ENCODE peak calls at places on chromosome 4, in six cellular contexts. One of them, this sample, is unnamed.

GRCh38 chr4:156496797-156497196 is 474.8 kb downstream of the PDGFC start:
- DNase-seq in GM12892: no peak
- DNase-seq in SK-N-SH: no peak
- DNase-seq in H1: no peak
- DNase-seq in K562: no peak
- DNase-seq in GM12891: no peak
- DNase-seq in this sample: no peak

GRCh38 chr4:172601195-172601594 is 567.4 kb upstream of the GALNT7 start:
- DNase-seq in H1: no peak
- DNase-seq in K562: no peak
- DNase-seq in SK-N-SH: no peak
- DNase-seq in GM12891: no peak
- DNase-seq in GM12892: no peak
- DNase-seq in this sample: no peak

GRCh38 chr4:92618968-92619367 is 315.2 kb downstream of the GRID2 start:
- DNase-seq in SK-N-SH: no peak
- DNase-seq in H1: no peak
- DNase-seq in GM12892: no peak
- DNase-seq in GM12891: no peak
- DNase-seq in K562: no peak
- DNase-seq in this sample: no peak

GRCh38 chr4:182201871-182202270 is 41.3 kb upstream of the TENM3 start:
- DNase-seq in H1: no peak
- DNase-seq in K562: no peak
- DNase-seq in GM12892: no peak
- DNase-seq in SK-N-SH: no peak
- DNase-seq in GM12891: no peak
- DNase-seq in this sample: no peak

GRCh38 chr4:189215574-189215973 is 725.1 kb upstream of the FRG1 start:
- DNase-seq in GM12891: no peak
- DNase-seq in H1: no peak
- DNase-seq in GM12892: no peak
- DNase-seq in K562: no peak
- DNase-seq in SK-N-SH: no peak
- DNase-seq in this sample: no peak

GRCh38 chr4:128350449-128351045 is 62.9 kb upstream of the PGRMC2 start:
- DNase-seq in H1: peak
- DNase-seq in SK-N-SH: no peak
- DNase-seq in GM12891: no peak
- DNase-seq in K562: no peak
- DNase-seq in GM12892: no peak
- DNase-seq in this sample: no peak

GRCh38 chr4:173025131-173025530 is 143.5 kb upstream of the GALNT7 start:
- DNase-seq in K562: peak
- DNase-seq in GM12892: no peak
- DNase-seq in SK-N-SH: peak
- DNase-seq in GM12891: peak
- DNase-seq in H1: peak
- DNase-seq in this sample: peak

GRCh38 chr4:65242156-65242846 is 428.0 kb downstream of the EPHA5 start:
- DNase-seq in H1: no peak
- DNase-seq in SK-N-SH: no peak
- DNase-seq in K562: no peak
- DNase-seq in GM12892: no peak
- DNase-seq in GM12891: no peak
- DNase-seq in this sample: no peak

GRCh38 chr4:5823542-5824211 is 69.2 kb downstream of the CRMP1 start:
- DNase-seq in SK-N-SH: no peak
- DNase-seq in K562: no peak
- DNase-seq in H1: no peak
- DNase-seq in GM12891: no peak
- DNase-seq in GM12892: no peak
- DNase-seq in this sample: no peak

GRCh38 chr4:133618963-133619362 is 469.9 kb downstream of the PCDH10 start:
- DNase-seq in SK-N-SH: no peak
- DNase-seq in GM12891: no peak
- DNase-seq in K562: no peak
- DNase-seq in H1: no peak
- DNase-seq in GM12892: no peak
- DNase-seq in this sample: no peak

GRCh38 chr4:14607578-14607977 is 394.7 kb upstream of the CPEB2 start:
- DNase-seq in H1: no peak
- DNase-seq in SK-N-SH: no peak
- DNase-seq in GM12892: no peak
- DNase-seq in GM12891: no peak
- DNase-seq in K562: no peak
- DNase-seq in this sample: no peak

GRCh38 chr4:105859233-105859632 is 36.0 kb upstream of the NPNT start:
- DNase-seq in H1: no peak
- DNase-seq in GM12892: peak
- DNase-seq in SK-N-SH: no peak
- DNase-seq in GM12891: no peak
- DNase-seq in K562: no peak
- DNase-seq in this sample: peak

GRCh38 chr4:149306537-149306936 is 509.1 kb downstream of the IQCM start:
- DNase-seq in K562: no peak
- DNase-seq in H1: no peak
- DNase-seq in GM12892: no peak
- DNase-seq in GM12891: no peak
- DNase-seq in SK-N-SH: no peak
- DNase-seq in this sample: no peak

DNA sequence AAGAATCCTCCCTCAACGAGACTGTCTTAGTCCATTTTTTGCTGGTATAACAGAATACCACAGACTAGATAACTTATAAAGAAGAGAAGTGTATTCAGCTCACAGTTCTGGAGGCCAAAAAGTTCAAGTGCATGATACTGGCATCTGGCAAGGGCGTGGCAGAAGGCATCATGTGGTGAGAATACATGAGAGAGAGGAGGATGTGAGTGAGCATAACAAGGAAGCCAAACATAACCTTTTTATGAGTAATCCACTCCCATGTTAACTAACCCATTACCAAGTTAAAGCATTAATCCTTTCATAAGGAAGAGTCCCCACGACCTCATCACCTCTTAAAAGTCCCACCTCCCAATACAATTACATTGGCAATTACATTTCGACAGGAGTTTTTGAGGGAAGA is 504.6 kb downstream of the IQCM start:
- DNase-seq in GM12892: no peak
- DNase-seq in H1: no peak
- DNase-seq in SK-N-SH: no peak
- DNase-seq in K562: no peak
- DNase-seq in GM12891: no peak
- DNase-seq in this sample: no peak
- TF ChIP-seq TAF1 in GM12892: no peak
- TF ChIP-seq TAF1 in H1: no peak
- TF ChIP-seq TAF1 in SK-N-SH: no peak
- TF ChIP-seq TAF1 in K562: no peak
- TF ChIP-seq TAF1 in GM12891: no peak
- TF ChIP-seq TAF1 in this sample: no peak

GRCh38 chr4:41360911-41361830 is 104.4 kb downstream of the UCHL1 start:
- DNase-seq in GM12891: no peak
- DNase-seq in GM12892: no peak
- DNase-seq in H1: peak
- DNase-seq in K562: no peak
- DNase-seq in SK-N-SH: peak
- DNase-seq in this sample: no peak
- TF ChIP-seq TAF1 in GM12891: no peak
- TF ChIP-seq TAF1 in GM12892: no peak
- TF ChIP-seq TAF1 in H1: no peak
- TF ChIP-seq TAF1 in K562: no peak
- TF ChIP-seq TAF1 in SK-N-SH: no peak
- TF ChIP-seq TAF1 in this sample: no peak

GRCh38 chr4:37771771-37772170 is 54.7 kb upstream of the PGM2 start:
- DNase-seq in K562: no peak
- DNase-seq in GM12891: no peak
- DNase-seq in SK-N-SH: no peak
- DNase-seq in GM12892: no peak
- DNase-seq in H1: no peak
- DNase-seq in this sample: no peak

GRCh38 chr4:37767546-37767945 is 58.9 kb upstream of the PGM2 start:
- DNase-seq in H1: no peak
- DNase-seq in GM12892: no peak
- DNase-seq in SK-N-SH: no peak
- DNase-seq in K562: no peak
- DNase-seq in GM12891: no peak
- DNase-seq in this sample: peak

GRCh38 chr4:37767019-37767418 is 59.5 kb upstream of the PGM2 start:
- DNase-seq in GM12891: no peak
- DNase-seq in H1: no peak
- DNase-seq in K562: no peak
- DNase-seq in GM12892: no peak
- DNase-seq in SK-N-SH: no peak
- DNase-seq in this sample: no peak

GRCh38 chr4:37770016-37770415 is 56.5 kb upstream of the PGM2 start:
- DNase-seq in GM12892: no peak
- DNase-seq in K562: no peak
- DNase-seq in GM12891: no peak
- DNase-seq in SK-N-SH: no peak
- DNase-seq in H1: no peak
- DNase-seq in this sample: no peak

GRCh38 chr4:37769590-37769989 is 56.9 kb upstream of the PGM2 start:
- DNase-seq in H1: no peak
- DNase-seq in GM12891: no peak
- DNase-seq in GM12892: no peak
- DNase-seq in K562: no peak
- DNase-seq in SK-N-SH: no peak
- DNase-seq in this sample: no peak
- TF ChIP-seq TAF1 in H1: no peak
- TF ChIP-seq TAF1 in GM12891: no peak
- TF ChIP-seq TAF1 in GM12892: no peak
- TF ChIP-seq TAF1 in K562: no peak
- TF ChIP-seq TAF1 in SK-N-SH: no peak
- TF ChIP-seq TAF1 in this sample: no peak

DNA sequence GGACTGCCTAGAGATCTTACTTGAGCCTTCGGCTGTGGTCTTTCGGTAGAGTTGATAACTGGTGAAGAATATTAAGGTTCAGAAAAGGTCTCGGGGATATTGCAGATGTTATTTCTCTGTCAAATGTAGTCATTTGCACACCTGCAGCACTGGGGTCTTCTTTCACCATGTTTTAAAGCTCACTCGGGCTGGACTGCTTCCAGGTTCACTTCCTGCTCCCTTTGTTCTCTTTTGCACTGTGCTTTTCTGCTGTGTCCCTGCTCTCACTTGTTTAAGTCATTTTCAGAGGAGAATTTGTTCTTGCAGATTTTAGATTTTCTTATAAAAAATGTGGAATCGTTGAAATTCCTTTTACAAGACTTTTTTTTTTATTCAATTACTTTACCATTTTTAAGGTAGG is 68.5 kb downstream of the BMPR1B start:
- DNase-seq in GM12891: no peak
- DNase-seq in GM12892: no peak
- DNase-seq in SK-N-SH: no peak
- DNase-seq in K562: no peak
- DNase-seq in H1: no peak
- DNase-seq in this sample: no peak
- TF ChIP-seq TAF1 in GM12891: no peak
- TF ChIP-seq TAF1 in GM12892: no peak
- TF ChIP-seq TAF1 in SK-N-SH: no peak
- TF ChIP-seq TAF1 in K562: no peak
- TF ChIP-seq TAF1 in H1: no peak
- TF ChIP-seq TAF1 in this sample: no peak

DNA sequence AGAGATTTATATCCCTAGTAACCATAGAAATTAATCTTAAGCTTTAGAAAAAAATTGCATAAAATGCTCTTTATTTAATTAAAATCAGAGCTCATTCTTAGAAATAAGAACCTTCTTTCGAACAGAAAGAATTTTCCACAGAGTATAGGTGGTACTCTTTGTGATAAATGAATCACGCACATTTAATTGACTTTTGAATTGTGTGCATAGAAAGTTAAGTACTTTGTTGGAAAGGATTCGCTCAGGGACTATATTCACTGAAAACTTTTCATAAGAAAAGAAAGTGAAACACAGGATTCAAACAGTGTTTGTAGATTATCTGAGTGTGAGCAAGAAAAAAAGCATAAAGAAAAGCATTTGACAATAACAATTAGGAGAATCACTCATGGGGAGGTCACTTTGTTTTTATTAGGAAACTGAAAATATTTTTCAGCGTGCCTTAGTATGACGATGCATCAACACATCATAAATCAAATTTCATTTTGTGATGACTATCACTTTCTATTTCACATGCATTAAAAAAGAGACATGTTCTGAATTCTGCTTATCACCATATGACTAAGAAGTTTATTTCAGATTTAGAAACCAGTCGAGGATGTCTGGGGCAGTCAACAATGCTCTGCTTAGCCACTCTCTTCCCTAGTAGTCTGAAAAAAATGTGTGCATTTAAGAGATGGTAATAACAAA is 49.5 kb downstream of the STX18 start:
- DNase-seq in K562: no peak
- DNase-seq in H1: no peak
- DNase-seq in GM12891: peak
- DNase-seq in SK-N-SH: no peak
- DNase-seq in GM12892: peak
- DNase-seq in this sample: no peak
- TF ChIP-seq TAF1 in K562: no peak
- TF ChIP-seq TAF1 in H1: no peak
- TF ChIP-seq TAF1 in GM12891: no peak
- TF ChIP-seq TAF1 in SK-N-SH: no peak
- TF ChIP-seq TAF1 in GM12892: no peak
- TF ChIP-seq TAF1 in this sample: no peak

GRCh38 chr4:55258152-55258863 is 87.7 kb upstream of the SRD5A3 start:
- DNase-seq in GM12892: no peak
- DNase-seq in K562: no peak
- DNase-seq in SK-N-SH: no peak
- DNase-seq in H1: no peak
- DNase-seq in GM12891: no peak
- DNase-seq in this sample: no peak
- TF ChIP-seq TAF1 in GM12892: no peak
- TF ChIP-seq TAF1 in K562: no peak
- TF ChIP-seq TAF1 in SK-N-SH: no peak
- TF ChIP-seq TAF1 in H1: no peak
- TF ChIP-seq TAF1 in GM12891: no peak
- TF ChIP-seq TAF1 in this sample: no peak